ENCODE peak calls at places on chromosome 15, in five cellular contexts. S is type B pancreatic cell, C is lower lobe of right lung, P is brain microvascular endothelial cell, F is fibroblast of the aortic adventitia. H is an unnamed sample.

GRCh38 chr15:78931439-78931981 is 13.3 kb downstream of the CTSH start:
- DNase-seq in S (no peak), C (no peak), P (no peak), F (no peak), H (no peak)

GRCh38 chr15:60973637-60974415 is 255.3 kb downstream of the RORA start:
- DNase-seq in S (no peak), C (no peak), P (peak), F (peak), H (peak)

GRCh38 chr15:60905587-60905986 is 323.5 kb downstream of the RORA start:
- DNase-seq in S (no peak), C (no peak), P (no peak), F (no peak), H (no peak)

GRCh38 chr15:78429477-78429876 is 8.5 kb upstream of the IREB2 start:
- DNase-seq in S (no peak), C (no peak), P (no peak), F (no peak), H (no peak)

GRCh38 chr15:80572337-80572736 is 122.8 kb upstream of the ABHD17C start:
- DNase-seq in S (no peak), C (no peak), P (no peak), F (no peak), H (no peak)

GRCh38 chr15:67033521-67033920 is 31.9 kb upstream of the SMAD3 start:
- DNase-seq in S (no peak), C (no peak), P (no peak), F (no peak), H (no peak)

GRCh38 chr15:59352189-59352588 is 20.5 kb downstream of the MYO1E start:
- DNase-seq in S (no peak), C (no peak), P (no peak), F (no peak), H (no peak)

GRCh38 chr15:49190586-49190985 is 20.5 kb downstream of the GALK2 start:
- DNase-seq in S (no peak), C (no peak), P (no peak), F (no peak), H (no peak)

GRCh38 chr15:91335702-91336101 is 235.6 kb downstream of the SV2B start:
- DNase-seq in S (no peak), C (no peak), P (no peak), F (no peak), H (no peak)

GRCh38 chr15:84755736-84756527 is 7.5 kb downstream of the ZNF592 start:
- DNase-seq in S (no peak), C (no peak), P (no peak), F (no peak), H (no peak)

GRCh38 chr15:84620626-84621025 is 19.8 kb downstream of the ZSCAN2 start:
- DNase-seq in S (no peak), C (no peak), P (no peak), F (no peak), H (no peak)

GRCh38 chr15:63038926-63039673 is 3.4 kb upstream of the TPM1 start:
- DNase-seq in S (no peak), C (no peak), P (peak), F (peak), H (peak)

GRCh38 chr15:39255760-39256159 is 325.1 kb upstream of the THBS1 start:
- DNase-seq in S (no peak), C (no peak), P (no peak), F (no peak), H (no peak)

GRCh38 chr15:87877114-87877810 is 379.3 kb downstream of the NTRK3 start:
- DNase-seq in S (no peak), C (no peak), P (peak), F (peak), H (peak)

GRCh38 chr15:68230157-68231100 is 901 bp upstream of the CLN6 start:
- DNase-seq in S (peak), C (no peak), P (no peak), F (no peak), H (peak)

GRCh38 chr15:74132681-74133070 is 2.3 kb downstream of the ISLR2 start:
- DNase-seq in S (no peak), C (no peak), P (no peak), F (no peak), H (no peak)

GRCh38 chr15:33242165-33242564 is 47.7 kb upstream of the FMN1 start:
- DNase-seq in S (no peak), C (no peak), P (peak), F (peak), H (peak)

GRCh38 chr15:57255751-57256150 is 120.6 kb upstream of the CGNL1 start:
- DNase-seq in S (no peak), C (no peak), P (no peak), F (no peak), H (no peak)

GRCh38 chr15:77546050-77546501 is 86.6 kb downstream of the LINGO1 start:
- DNase-seq in S (no peak), C (no peak), P (peak), F (peak), H (peak)

GRCh38 chr15:75799190-75799589 is 44.1 kb upstream of the UBE2Q2 start:
- DNase-seq in S (no peak), C (no peak), P (no peak), F (no peak), H (no peak)

GRCh38 chr15:74983725-74984231 is 11.6 kb upstream of the SCAMP5 start:
- DNase-seq in S (no peak), C (no peak), P (no peak), F (no peak), H (peak)

GRCh38 chr15:51917493-51917892 is 54.1 kb downstream of the LEO1 start:
- DNase-seq in S (no peak), C (peak), P (no peak), F (peak), H (no peak)

GRCh38 chr15:77370580-77370979 is 49.3 kb downstream of the PEAK1 start:
- DNase-seq in S (no peak), C (no peak), P (peak), F (peak), H (no peak)

GRCh38 chr15:87349181-87349580 is 907.4 kb downstream of the NTRK3 start:
- DNase-seq in S (no peak), C (no peak), P (peak), F (peak), H (peak)

GRCh38 chr15:83398591-83398990 is 48.5 kb upstream of the SH3GL3 start:
- DNase-seq in S (no peak), C (no peak), P (no peak), F (peak), H (peak)

GRCh38 chr15:98421419-98422085 is 226.8 kb upstream of the IGF1R start:
- DNase-seq in S (peak), C (peak), P (peak), F (peak), H (peak)

GRCh38 chr15:29124581-29125381 is 144.8 kb downstream of the NSMCE3 start:
- DNase-seq in S (no peak), C (peak), P (peak), F (no peak), H (no peak)
- TF ChIP-seq CTCF in S (peak), C (no peak), P (peak), F (no peak), H (peak)

GRCh38 chr15:44427756-44428724 is 611 bp downstream of the CTDSPL2 start:
- DNase-seq in S (no peak), C (no peak), P (no peak), F (peak), H (no peak)
- TF ChIP-seq CTCF in S (peak), C (no peak), P (no peak), F (peak), H (peak)

DNA sequence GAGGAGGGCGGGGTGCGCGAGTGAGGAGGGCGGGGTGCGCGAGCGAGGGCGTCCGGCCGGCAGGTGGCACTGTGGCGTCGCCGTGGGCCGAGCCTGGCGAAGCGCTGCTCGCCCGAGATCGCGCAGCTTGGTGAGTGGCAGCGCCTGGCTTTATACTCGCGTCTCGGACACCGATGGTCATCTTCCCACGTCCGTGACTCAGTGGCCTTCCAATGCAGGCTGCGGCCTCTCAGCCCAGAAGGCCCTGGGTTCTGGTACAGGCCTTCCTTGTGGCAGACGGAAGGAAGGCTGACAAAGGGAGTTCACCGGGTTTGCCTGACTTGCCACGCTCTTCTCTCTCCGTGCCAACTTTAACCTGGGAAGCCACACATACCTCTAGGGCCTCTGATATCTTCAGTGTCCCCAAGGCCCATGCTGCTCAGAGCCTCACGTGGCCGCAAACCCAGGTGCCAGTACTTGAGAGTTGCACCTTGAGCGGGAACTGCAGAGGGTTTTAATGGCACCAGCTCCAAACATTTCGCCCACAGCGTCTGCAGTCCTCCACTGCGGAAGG is 195.3 kb upstream of the LYSMD4 start:
- DNase-seq in S (peak), C (peak), P (peak), F (peak), H (peak)
- TF ChIP-seq CTCF in S (peak), C (peak), P (peak), F (peak), H (peak)

GRCh38 chr15:65375871-65376552 is 1.8 kb downstream of the IGDCC3 start:
- DNase-seq in S (no peak), C (no peak), P (no peak), F (no peak), H (no peak)

GRCh38 chr15:65376767-65377104 is 1.1 kb downstream of the IGDCC3 start:
- DNase-seq in S (no peak), C (no peak), P (no peak), F (peak), H (no peak)

GRCh38 chr15:65374334-65374733 is 3.5 kb downstream of the IGDCC3 start:
- DNase-seq in S (no peak), C (no peak), P (no peak), F (no peak), H (no peak)

GRCh38 chr15:65373163-65373651 is 4.6 kb downstream of the IGDCC3 start:
- DNase-seq in S (no peak), C (no peak), P (no peak), F (no peak), H (no peak)

GRCh38 chr15:65374831-65375401 is 2.9 kb downstream of the IGDCC3 start:
- DNase-seq in S (no peak), C (no peak), P (no peak), F (no peak), H (peak)
- TF ChIP-seq CTCF in S (no peak), C (no peak), P (no peak), F (no peak), H (no peak)

DNA sequence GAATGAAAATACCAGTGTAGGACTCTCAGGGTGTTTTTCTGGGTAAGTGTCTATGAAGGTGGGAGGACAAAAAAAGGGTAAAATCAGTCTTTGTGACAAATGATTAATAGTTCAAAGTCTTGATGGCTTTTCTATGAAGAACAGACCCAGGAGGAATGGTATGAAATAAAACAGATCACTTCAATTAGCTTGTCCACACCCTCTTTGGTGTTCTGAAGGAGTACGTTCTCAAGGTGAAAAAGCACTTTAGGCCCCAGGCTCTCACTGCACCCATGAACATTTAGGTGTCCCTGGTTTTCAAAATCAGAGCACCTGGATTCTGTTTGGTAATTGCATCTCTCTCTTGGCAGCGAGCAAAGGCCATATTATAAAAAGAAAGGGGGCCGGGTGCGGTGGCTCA is 383.6 kb upstream of the NR2F2 start:
- DNase-seq in S (no peak), C (no peak), P (no peak), F (no peak), H (no peak)
- TF ChIP-seq CTCF in S (no peak), C (no peak), P (no peak), F (no peak), H (no peak)

GRCh38 chr15:34795267-34796081 is at the start of gene ACTC1:
- DNase-seq in S (no peak), C (no peak), P (peak), F (peak), H (peak)
- TF ChIP-seq CTCF in S (no peak), C (no peak), P (no peak), F (peak), H (peak)

GRCh38 chr15:86076468-86076867 is 3.2 kb upstream of the AGBL1 start:
- DNase-seq in S (no peak), C (no peak), P (no peak), F (no peak), H (no peak)

GRCh38 chr15:86080302-86080701 is 631 bp downstream of the AGBL1 start:
- DNase-seq in S (no peak), C (no peak), P (no peak), F (no peak), H (no peak)

GRCh38 chr15:86079491-86080266 is at the start of gene AGBL1:
- DNase-seq in S (no peak), C (peak), P (no peak), F (no peak), H (no peak)

GRCh38 chr15:86073281-86073680 is 6.4 kb upstream of the AGBL1 start:
- DNase-seq in S (no peak), C (no peak), P (no peak), F (no peak), H (no peak)

DNA sequence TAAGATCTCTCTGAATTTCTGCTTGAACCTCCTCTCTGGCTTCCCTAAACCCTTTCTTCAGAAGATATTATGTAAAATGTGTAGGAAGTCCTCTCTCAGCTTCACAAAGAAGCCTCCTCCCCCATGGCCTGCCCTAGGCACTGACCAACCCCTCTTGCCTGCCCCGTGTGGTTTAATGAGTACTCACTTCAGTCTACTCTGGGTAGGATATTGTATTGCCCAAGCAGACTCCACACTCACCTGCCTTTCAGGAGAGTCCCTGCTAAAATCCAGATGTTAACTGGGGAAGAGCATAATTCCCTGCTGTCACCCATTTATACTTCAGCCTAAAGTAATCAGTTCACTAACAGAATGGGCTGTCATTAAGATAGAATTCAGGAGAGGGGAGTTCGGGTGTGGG is 2.6 kb upstream of the AGBL1 start:
- DNase-seq in S (no peak), C (no peak), P (no peak), F (no peak), H (no peak)
- TF ChIP-seq CTCF in S (no peak), C (no peak), P (no peak), F (no peak), H (no peak)

GRCh38 chr15:69762373-69763148 is 309.9 kb downstream of the RPLP1 start:
- DNase-seq in S (no peak), C (no peak), P (no peak), F (no peak), H (no peak)
- TF ChIP-seq CTCF in S (peak), C (no peak), P (peak), F (no peak), H (peak)

H was measured in HFFc6.